ENCODE peak calls at places on chromosomes 4 and X, in six cellular contexts. Q, T, R, B, C and G are unnamed samples.
A peak's percentile ranks its signal among the peaks of the same experiment; 100 is the strongest.

GRCh38 chrX:155071694-155072215 is 447 bp downstream of the BRCC3 start:
- DNase-seq in R (no peak), Q (no peak), T (peak; percentile 13), B (no peak), C (no peak), G (peak; percentile 28)

GRCh38 chr4:86587016-86587713 is 7.0 kb upstream of the PTPN13 start:
- DNase-seq in T (no peak), B (no peak), R (no peak), C (no peak), Q (no peak), G (no peak)

GRCh38 chr4:146346276-146346675 is 131.9 kb downstream of the REELD1 start:
- DNase-seq in B (no peak), C (no peak), T (no peak), Q (no peak), R (no peak), G (no peak)

GRCh38 chr4:98572697-98573096 is 85.7 kb downstream of the TSPAN5 start:
- DNase-seq in R (no peak), C (no peak), Q (no peak), B (no peak), T (no peak), G (no peak)

GRCh38 chrX:39757971-39758370 is 339.8 kb downstream of the BCOR start:
- DNase-seq in C (no peak), B (no peak), R (no peak), T (no peak), Q (peak; percentile 87), G (no peak)

GRCh38 chrX:68693481-68694410 is 46.3 kb downstream of the STARD8 start:
- DNase-seq in B (no peak), Q (peak; percentile 75), R (no peak), T (peak; percentile 83), C (no peak), G (peak; percentile 87)

GRCh38 chr4:120034913-120035312 is 31.7 kb downstream of the MAD2L1 start:
- DNase-seq in R (no peak), C (no peak), Q (no peak), T (no peak), B (no peak), G (no peak)

GRCh38 chr4:70192895-70193294 is 2.6 kb upstream of the ODAM start:
- DNase-seq in B (peak; percentile 21), Q (no peak), R (no peak), C (no peak), T (no peak), G (no peak)

GRCh38 chr4:116217781-116218180 is 867.6 kb downstream of the TRAM1L1 start:
- DNase-seq in B (no peak), Q (peak; percentile 55), T (no peak), R (no peak), C (no peak), G (no peak)

GRCh38 chr4:177047851-177048174 is 255.1 kb upstream of the VEGFC start:
- DNase-seq in Q (no peak), C (no peak), B (no peak), T (no peak), R (no peak), G (no peak)

GRCh38 chr4:143618811-143619210 is 81.7 kb downstream of the FREM3 start:
- DNase-seq in C (no peak), Q (peak; percentile 59), R (no peak), T (no peak), B (no peak), G (no peak)

GRCh38 chr4:173367285-173367684 is 3.5 kb upstream of the SAP30 start:
- DNase-seq in B (no peak), C (no peak), R (no peak), T (no peak), Q (peak; percentile 84), G (no peak)

GRCh38 chr4:102139132-102139573 is 206.1 kb downstream of the SLC39A8 start:
- DNase-seq in Q (peak; percentile 98), B (no peak), R (no peak), C (no peak), T (no peak), G (no peak)

GRCh38 chrX:55144697-55145096 is 55.9 kb downstream of the PAGE2 start:
- DNase-seq in B (no peak), Q (no peak), C (no peak), T (no peak), R (no peak), G (no peak)

GRCh38 chr4:187335339-187335738 is 611.7 kb upstream of the FAT1 start:
- DNase-seq in B (no peak), Q (no peak), R (no peak), C (no peak), T (no peak), G (no peak)

GRCh38 chr4:159983080-159983479 is 880.2 kb downstream of the RAPGEF2 start:
- DNase-seq in Q (no peak), R (no peak), C (no peak), B (no peak), T (no peak), G (no peak)

GRCh38 chr4:81314897-81315470 is 100.0 kb upstream of the PRKG2 start:
- DNase-seq in Q (no peak), T (no peak), C (no peak), R (no peak), B (no peak), G (no peak)

GRCh38 chr4:111406036-111406435 is 739.2 kb upstream of the FAM241A start:
- DNase-seq in B (no peak), R (no peak), Q (no peak), T (no peak), C (no peak), G (no peak)

GRCh38 chrX:109440475-109440874 is 41.4 kb downstream of the GUCY2F start:
- DNase-seq in C (no peak), B (no peak), T (no peak), Q (no peak), R (no peak), G (no peak)

GRCh38 chr4:64822405-64822804 is 413.2 kb upstream of the TECRL start:
- DNase-seq in Q (no peak), B (no peak), R (no peak), T (no peak), C (no peak), G (no peak)

GRCh38 chr4:64584981-64585557 is 175.8 kb upstream of the TECRL start:
- DNase-seq in Q (peak; percentile 17), R (no peak), C (no peak), T (peak; percentile 18), B (peak; percentile 40), G (peak; percentile 34)

GRCh38 chr4:56648245-56649151 is 32.6 kb downstream of the HOPX start:
- DNase-seq in R (no peak), B (no peak), Q (peak; percentile 6), T (no peak), C (no peak), G (no peak)

GRCh38 chrX:22952011-22952410 is 47.7 kb upstream of the DDX53 start:
- DNase-seq in R (no peak), Q (peak; percentile 61), B (no peak), T (no peak), C (no peak), G (peak; percentile 41)

GRCh38 chr4:26870576-26871260 is 10.1 kb downstream of the STIM2 start:
- DNase-seq in Q (no peak), R (no peak), B (no peak), C (no peak), T (no peak), G (no peak)

GRCh38 chr4:154328030-154328429 is 163.6 kb downstream of the DCHS2 start:
- DNase-seq in R (no peak), B (no peak), T (no peak), Q (no peak), C (no peak), G (no peak)

GRCh38 chrX:81201692-81202412 is at the start of the genes HMGN5 and SH3BGRL:
- DNase-seq in C (peak; percentile 23), T (peak; percentile 69), B (peak; percentile 61), Q (peak; percentile 87), R (peak; percentile 56), G (peak; percentile 75)

GRCh38 chr4:101649790-101650450 is 140.6 kb upstream of the BANK1 start:
- DNase-seq in R (no peak), T (no peak), C (no peak), Q (no peak), B (no peak), G (no peak)

DNA sequence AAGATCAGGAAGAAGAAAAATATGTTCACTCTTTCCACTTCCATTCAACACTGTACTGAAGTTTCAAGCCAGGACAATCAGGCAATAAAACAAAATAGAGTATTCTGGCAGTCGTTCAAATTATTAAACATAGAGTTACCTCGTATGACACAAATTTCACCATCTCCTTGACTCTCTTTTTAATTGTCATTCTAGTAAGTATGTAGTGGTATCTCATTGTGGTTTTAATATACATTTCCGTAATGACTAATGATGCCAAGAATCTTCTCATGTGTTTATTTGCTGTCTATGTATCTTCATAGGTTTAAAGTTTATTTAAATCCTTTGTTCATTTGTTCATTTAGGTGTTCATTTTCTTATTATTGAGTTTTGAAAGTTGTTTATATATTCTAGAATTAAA is 352.2 kb downstream of the IDS start:
- DNase-seq in Q (no peak), B (no peak), R (no peak), T (no peak), C (no peak), G (no peak)
- TF ChIP-seq JUN in Q (no peak), B (no peak), R (no peak), T (no peak), C (no peak), G (no peak)

GRCh38 chr4:152965614-152966013 is 29.5 kb downstream of the FHDC1 start:
- DNase-seq in B (no peak), C (no peak), Q (no peak), T (no peak), R (no peak), G (no peak)
- TF ChIP-seq JUN in B (no peak), C (no peak), Q (no peak), T (no peak), R (no peak), G (no peak)

GRCh38 chr4:113943863-113944262 is 35.6 kb downstream of the ARSJ start:
- DNase-seq in C (no peak), B (no peak), T (no peak), Q (peak; percentile 22), R (no peak), G (no peak)

GRCh38 chr4:113947484-113947883 is 32.0 kb downstream of the ARSJ start:
- DNase-seq in T (no peak), C (no peak), R (no peak), B (no peak), Q (no peak), G (no peak)

GRCh38 chr4:113943085-113943484 is 36.4 kb downstream of the ARSJ start:
- DNase-seq in Q (no peak), B (no peak), C (no peak), T (no peak), R (no peak), G (no peak)

GRCh38 chr4:113941836-113942235 is 37.6 kb downstream of the ARSJ start:
- DNase-seq in C (no peak), Q (no peak), T (no peak), R (no peak), B (no peak), G (no peak)

DNA sequence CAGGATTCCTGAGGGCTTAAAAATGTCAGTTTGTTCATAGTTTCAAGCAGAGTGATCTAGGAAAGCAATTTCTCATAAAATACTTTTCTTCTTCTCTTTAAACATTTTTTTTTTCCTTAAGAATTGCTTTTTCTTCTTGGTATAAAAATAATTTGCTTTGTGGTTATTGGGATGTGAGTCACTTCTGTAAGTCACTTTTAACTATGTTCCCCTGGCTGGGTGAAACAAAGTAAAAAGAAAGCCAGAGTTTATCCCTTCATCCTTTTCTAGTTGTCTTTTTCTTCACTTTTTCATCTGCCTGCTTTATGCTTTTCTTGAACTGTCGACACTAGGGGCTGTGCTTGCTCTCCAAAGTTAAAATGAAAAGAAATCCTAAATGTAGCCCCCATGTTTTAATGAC is 33.5 kb downstream of the ARSJ start:
- DNase-seq in Q (no peak), C (no peak), T (no peak), B (no peak), R (no peak), G (no peak)
- TF ChIP-seq JUN in Q (no peak), C (no peak), T (no peak), B (no peak), R (no peak), G (no peak)

GRCh38 chr4:75513529-75514130 is 573 bp downstream of the RCHY1 start:
- DNase-seq in Q (peak; percentile 53), T (no peak), C (no peak), R (no peak), B (no peak), G (no peak)
- TF ChIP-seq JUN in Q (no peak), T (no peak), C (no peak), R (no peak), B (no peak), G (no peak)